ENCODE peak calls at places on chromosomes 6 and 20, in nine cellular contexts. One of them, this sample, is unnamed. For H3K9me3, the result is how much of the 10 kb centered on the place peaks cover.

GRCh38 chr6:11217360-11218076 is 14.9 kb downstream of the NEDD9 start:
- DNase-seq in breast epithelium: no peak
- DNase-seq in psoas muscle: no peak
- DNase-seq in AG04450: no peak
- DNase-seq in sigmoid colon: no peak
- DNase-seq in fibroblast of lung: no peak
- DNase-seq in heart right ventricle: no peak
- DNase-seq in right cardiac atrium: no peak
- DNase-seq in K562: no peak
- DNase-seq in this sample: no peak

GRCh38 chr6:93300661-93301060 is 118.7 kb downstream of the EPHA7 start:
- DNase-seq in K562: no peak
- DNase-seq in AG04450: no peak
- DNase-seq in breast epithelium: no peak
- DNase-seq in psoas muscle: no peak
- DNase-seq in fibroblast of lung: no peak
- DNase-seq in sigmoid colon: no peak
- DNase-seq in heart right ventricle: no peak
- DNase-seq in right cardiac atrium: no peak
- DNase-seq in this sample: no peak

GRCh38 chr6:83459663-83460062 is 28.8 kb upstream of the ME1 start:
- DNase-seq in fibroblast of lung: no peak
- DNase-seq in heart right ventricle: no peak
- DNase-seq in sigmoid colon: no peak
- DNase-seq in AG04450: no peak
- DNase-seq in K562: no peak
- DNase-seq in right cardiac atrium: no peak
- DNase-seq in breast epithelium: no peak
- DNase-seq in psoas muscle: no peak
- DNase-seq in this sample: no peak

GRCh38 chr6:38110407-38111025 is 291.0 kb downstream of the ZFAND3 start:
- DNase-seq in fibroblast of lung: peak
- DNase-seq in sigmoid colon: no peak
- DNase-seq in right cardiac atrium: peak
- DNase-seq in heart right ventricle: no peak
- DNase-seq in psoas muscle: peak
- DNase-seq in AG04450: no peak
- DNase-seq in breast epithelium: no peak
- DNase-seq in K562: no peak
- DNase-seq in this sample: no peak

GRCh38 chr20:13325033-13325432 is 104.0 kb downstream of the ISM1 start:
- DNase-seq in breast epithelium: no peak
- DNase-seq in K562: peak
- DNase-seq in psoas muscle: no peak
- DNase-seq in heart right ventricle: no peak
- DNase-seq in sigmoid colon: no peak
- DNase-seq in fibroblast of lung: peak
- DNase-seq in right cardiac atrium: no peak
- DNase-seq in AG04450: no peak
- DNase-seq in this sample: peak

GRCh38 chr6:169424821-169425240 is 171.2 kb upstream of the THBS2 start:
- DNase-seq in psoas muscle: peak
- DNase-seq in AG04450: peak
- DNase-seq in K562: no peak
- DNase-seq in sigmoid colon: no peak
- DNase-seq in breast epithelium: no peak
- DNase-seq in fibroblast of lung: peak
- DNase-seq in heart right ventricle: no peak
- DNase-seq in right cardiac atrium: peak
- DNase-seq in this sample: no peak

GRCh38 chr20:49983848-49984408 is 1.1 kb downstream of the SNAI1 start:
- DNase-seq in right cardiac atrium: peak
- DNase-seq in fibroblast of lung: peak
- DNase-seq in heart right ventricle: peak
- DNase-seq in breast epithelium: no peak
- DNase-seq in psoas muscle: no peak
- DNase-seq in sigmoid colon: peak
- DNase-seq in AG04450: no peak
- DNase-seq in K562: no peak
- DNase-seq in this sample: no peak

GRCh38 chr6:11971154-11971553 is 41.0 kb upstream of the HIVEP1 start:
- DNase-seq in right cardiac atrium: no peak
- DNase-seq in psoas muscle: no peak
- DNase-seq in breast epithelium: no peak
- DNase-seq in sigmoid colon: no peak
- DNase-seq in AG04450: peak
- DNase-seq in K562: no peak
- DNase-seq in fibroblast of lung: peak
- DNase-seq in heart right ventricle: no peak
- DNase-seq in this sample: no peak

GRCh38 chr20:43459022-43459942 is 1.6 kb downstream of the SRSF6 start:
- DNase-seq in K562: peak
- DNase-seq in heart right ventricle: no peak
- DNase-seq in right cardiac atrium: no peak
- DNase-seq in psoas muscle: no peak
- DNase-seq in breast epithelium: no peak
- DNase-seq in AG04450: no peak
- DNase-seq in fibroblast of lung: peak
- DNase-seq in sigmoid colon: no peak
- DNase-seq in this sample: no peak

GRCh38 chr6:124999105-124999764 is 37.0 kb downstream of the RNF217 start:
- DNase-seq in K562: no peak
- DNase-seq in heart right ventricle: no peak
- DNase-seq in breast epithelium: no peak
- DNase-seq in AG04450: no peak
- DNase-seq in right cardiac atrium: no peak
- DNase-seq in psoas muscle: no peak
- DNase-seq in fibroblast of lung: no peak
- DNase-seq in sigmoid colon: no peak
- DNase-seq in this sample: no peak

GRCh38 chr20:64176548-64177419 is 12.5 kb downstream of the MYT1 start:
- DNase-seq in right cardiac atrium: peak
- DNase-seq in fibroblast of lung: no peak
- DNase-seq in K562: no peak
- DNase-seq in heart right ventricle: no peak
- DNase-seq in sigmoid colon: no peak
- DNase-seq in AG04450: no peak
- DNase-seq in breast epithelium: no peak
- DNase-seq in psoas muscle: no peak
- DNase-seq in this sample: peak

GRCh38 chr6:138509371-138509770 is 10.1 kb upstream of the NHSL1 start:
- DNase-seq in fibroblast of lung: peak
- DNase-seq in heart right ventricle: no peak
- DNase-seq in AG04450: no peak
- DNase-seq in sigmoid colon: peak
- DNase-seq in K562: peak
- DNase-seq in breast epithelium: no peak
- DNase-seq in right cardiac atrium: peak
- DNase-seq in psoas muscle: no peak
- DNase-seq in this sample: peak

GRCh38 chr6:42451146-42451594 is 556 bp downstream of the TRERF1 start:
- DNase-seq in fibroblast of lung: peak
- DNase-seq in K562: no peak
- DNase-seq in breast epithelium: no peak
- DNase-seq in psoas muscle: no peak
- DNase-seq in AG04450: no peak
- DNase-seq in right cardiac atrium: no peak
- DNase-seq in sigmoid colon: no peak
- DNase-seq in heart right ventricle: no peak
- DNase-seq in this sample: no peak

GRCh38 chr6:151044465-151045441 is 179.3 kb downstream of the MTHFD1L start:
- DNase-seq in heart right ventricle: peak
- DNase-seq in AG04450: peak
- DNase-seq in sigmoid colon: peak
- DNase-seq in right cardiac atrium: no peak
- DNase-seq in psoas muscle: peak
- DNase-seq in fibroblast of lung: peak
- DNase-seq in K562: no peak
- DNase-seq in breast epithelium: peak
- DNase-seq in this sample: no peak

GRCh38 chr6:19715166-19715558 is 122.0 kb upstream of the ID4 start:
- DNase-seq in psoas muscle: no peak
- DNase-seq in fibroblast of lung: no peak
- DNase-seq in heart right ventricle: no peak
- DNase-seq in K562: no peak
- DNase-seq in sigmoid colon: no peak
- DNase-seq in right cardiac atrium: no peak
- DNase-seq in breast epithelium: no peak
- DNase-seq in AG04450: no peak
- DNase-seq in this sample: no peak

GRCh38 chr20:62032606-62033368 is 32.9 kb downstream of the TAF4 start:
- DNase-seq in right cardiac atrium: no peak
- DNase-seq in heart right ventricle: peak
- DNase-seq in fibroblast of lung: peak
- DNase-seq in sigmoid colon: no peak
- DNase-seq in K562: peak
- DNase-seq in psoas muscle: peak
- DNase-seq in AG04450: no peak
- DNase-seq in breast epithelium: no peak
- DNase-seq in this sample: no peak

GRCh38 chr20:57498425-57499400 is 26.2 kb downstream of the CTCFL start:
- DNase-seq in AG04450: no peak
- DNase-seq in psoas muscle: no peak
- DNase-seq in right cardiac atrium: peak
- DNase-seq in K562: no peak
- DNase-seq in sigmoid colon: no peak
- DNase-seq in breast epithelium: no peak
- DNase-seq in fibroblast of lung: peak
- DNase-seq in heart right ventricle: no peak
- DNase-seq in this sample: no peak

GRCh38 chr20:24164360-24164759 is 175.8 kb upstream of the GGTLC1 start:
- DNase-seq in right cardiac atrium: no peak
- DNase-seq in AG04450: no peak
- DNase-seq in sigmoid colon: no peak
- DNase-seq in K562: peak
- DNase-seq in breast epithelium: no peak
- DNase-seq in fibroblast of lung: no peak
- DNase-seq in psoas muscle: no peak
- DNase-seq in heart right ventricle: no peak
- DNase-seq in this sample: peak

GRCh38 chr6:152316024-152316423 is 321.1 kb downstream of the SYNE1 start:
- DNase-seq in AG04450: peak
- DNase-seq in psoas muscle: peak
- DNase-seq in fibroblast of lung: peak
- DNase-seq in sigmoid colon: peak
- DNase-seq in K562: no peak
- DNase-seq in breast epithelium: no peak
- DNase-seq in heart right ventricle: peak
- DNase-seq in right cardiac atrium: peak
- DNase-seq in this sample: no peak

GRCh38 chr6:3228791-3229565 is 1.5 kb upstream of the TUBB2B start:
- DNase-seq in K562: peak
- DNase-seq in fibroblast of lung: no peak
- DNase-seq in sigmoid colon: no peak
- DNase-seq in psoas muscle: no peak
- DNase-seq in heart right ventricle: no peak
- DNase-seq in breast epithelium: no peak
- DNase-seq in AG04450: no peak
- DNase-seq in right cardiac atrium: no peak
- DNase-seq in this sample: peak

GRCh38 chr6:40352006-40352405 is 235.2 kb downstream of the LRFN2 start:
- DNase-seq in K562: no peak
- DNase-seq in psoas muscle: no peak
- DNase-seq in heart right ventricle: no peak
- DNase-seq in right cardiac atrium: no peak
- DNase-seq in fibroblast of lung: no peak
- DNase-seq in AG04450: no peak
- DNase-seq in sigmoid colon: peak
- DNase-seq in breast epithelium: no peak
- DNase-seq in this sample: no peak

GRCh38 chr6:21883929-21884328 is 290.4 kb downstream of the SOX4 start:
- DNase-seq in heart right ventricle: no peak
- DNase-seq in breast epithelium: no peak
- DNase-seq in sigmoid colon: no peak
- DNase-seq in K562: no peak
- DNase-seq in right cardiac atrium: no peak
- DNase-seq in AG04450: no peak
- DNase-seq in psoas muscle: no peak
- DNase-seq in fibroblast of lung: no peak
- DNase-seq in this sample: no peak
- H3K9me3 ChIP-seq in heart right ventricle: under half
- H3K9me3 ChIP-seq in breast epithelium: under half
- H3K9me3 ChIP-seq in sigmoid colon: under half
- H3K9me3 ChIP-seq in K562: under half
- H3K9me3 ChIP-seq in right cardiac atrium: under half
- H3K9me3 ChIP-seq in AG04450: under half
- H3K9me3 ChIP-seq in psoas muscle: under half
- H3K9me3 ChIP-seq in fibroblast of lung: under half
- H3K9me3 ChIP-seq in this sample: under half

GRCh38 chr6:80939480-80939879 is 813.0 kb downstream of the TENT5A start:
- DNase-seq in sigmoid colon: no peak
- DNase-seq in heart right ventricle: no peak
- DNase-seq in K562: no peak
- DNase-seq in fibroblast of lung: no peak
- DNase-seq in breast epithelium: no peak
- DNase-seq in AG04450: no peak
- DNase-seq in right cardiac atrium: no peak
- DNase-seq in psoas muscle: no peak
- DNase-seq in this sample: no peak
- H3K9me3 ChIP-seq in sigmoid colon: under half
- H3K9me3 ChIP-seq in heart right ventricle: under half
- H3K9me3 ChIP-seq in K562: under half
- H3K9me3 ChIP-seq in fibroblast of lung: under half
- H3K9me3 ChIP-seq in breast epithelium: under half
- H3K9me3 ChIP-seq in AG04450: under half
- H3K9me3 ChIP-seq in right cardiac atrium: under half
- H3K9me3 ChIP-seq in psoas muscle: under half
- H3K9me3 ChIP-seq in this sample: under half

GRCh38 chr6:121216928-121217327 is 117.4 kb downstream of the TBC1D32 start:
- DNase-seq in fibroblast of lung: peak
- DNase-seq in K562: no peak
- DNase-seq in sigmoid colon: no peak
- DNase-seq in right cardiac atrium: no peak
- DNase-seq in AG04450: peak
- DNase-seq in breast epithelium: no peak
- DNase-seq in heart right ventricle: no peak
- DNase-seq in psoas muscle: no peak
- DNase-seq in this sample: no peak
- H3K9me3 ChIP-seq in fibroblast of lung: under half
- H3K9me3 ChIP-seq in K562: under half
- H3K9me3 ChIP-seq in sigmoid colon: under half
- H3K9me3 ChIP-seq in right cardiac atrium: under half
- H3K9me3 ChIP-seq in AG04450: under half
- H3K9me3 ChIP-seq in breast epithelium: under half
- H3K9me3 ChIP-seq in heart right ventricle: under half
- H3K9me3 ChIP-seq in psoas muscle: under half
- H3K9me3 ChIP-seq in this sample: under half

GRCh38 chr20:56259948-56260347 is 11.4 kb downstream of the MC3R start:
- DNase-seq in AG04450: no peak
- DNase-seq in sigmoid colon: no peak
- DNase-seq in right cardiac atrium: no peak
- DNase-seq in K562: no peak
- DNase-seq in psoas muscle: no peak
- DNase-seq in heart right ventricle: no peak
- DNase-seq in breast epithelium: no peak
- DNase-seq in fibroblast of lung: no peak
- DNase-seq in this sample: no peak

DNA sequence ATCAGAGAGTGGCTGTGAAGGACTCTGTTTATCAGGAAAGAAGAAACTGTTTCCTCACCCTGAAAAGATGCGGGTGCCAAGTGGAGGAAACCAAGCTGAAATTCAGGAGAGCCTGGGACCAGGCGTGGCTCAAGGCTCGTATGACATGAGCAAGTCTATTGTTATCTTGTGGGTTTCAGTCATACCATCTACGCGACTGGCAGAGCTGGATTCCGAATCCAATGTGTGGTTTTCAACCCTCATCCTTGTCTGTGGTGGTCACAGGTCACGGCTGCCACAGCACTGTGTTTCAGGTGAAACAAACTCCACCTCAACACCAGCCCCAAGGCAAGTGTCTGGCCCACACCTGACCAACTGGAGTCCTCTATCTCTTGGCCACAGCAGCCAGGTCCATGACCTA is 9.1 kb downstream of the MC3R start:
- DNase-seq in AG04450: no peak
- DNase-seq in right cardiac atrium: no peak
- DNase-seq in heart right ventricle: no peak
- DNase-seq in breast epithelium: no peak
- DNase-seq in sigmoid colon: no peak
- DNase-seq in fibroblast of lung: no peak
- DNase-seq in K562: no peak
- DNase-seq in psoas muscle: no peak
- DNase-seq in this sample: no peak
- H3K9me3 ChIP-seq in AG04450: under half
- H3K9me3 ChIP-seq in right cardiac atrium: under half
- H3K9me3 ChIP-seq in heart right ventricle: under half
- H3K9me3 ChIP-seq in breast epithelium: under half
- H3K9me3 ChIP-seq in sigmoid colon: under half
- H3K9me3 ChIP-seq in fibroblast of lung: under half
- H3K9me3 ChIP-seq in K562: under half
- H3K9me3 ChIP-seq in psoas muscle: under half
- H3K9me3 ChIP-seq in this sample: under half